ENCODE peak calls at places on chromosomes 4 and X, in nine cellular contexts. G is GM13976; C is heart left ventricle; S is tibial nerve; K is non-pigmented ciliary epithelial cell; L is activated T-cell treated with anti-CD3 and anti-CD28 coated beads for 24 hours; H is ELR; Y is effector memory CD4-positive, alpha-beta T cell; Z is Right ventricle myocardium superior. O is an unnamed sample.

GRCh38 chr4:168139336-168139735 is 47.0 kb downstream of the ANXA10 start:
- DNase-seq in G (no peak), C (no peak), S (no peak), K (peak), L (no peak), H (peak), Y (no peak), Z (no peak), O (no peak)

GRCh38 chr4:133969202-133969873 is 232.3 kb downstream of the PABPC4L start:
- DNase-seq in G (no peak), C (peak), S (no peak), K (peak), L (no peak), H (peak), Y (no peak), Z (no peak), O (no peak)

GRCh38 chr4:99383833-99384392 is 31.4 kb upstream of the ADH1C start:
- DNase-seq in G (no peak), C (peak), S (peak), K (no peak), L (no peak), H (no peak), Y (no peak), Z (peak), O (no peak)

GRCh38 chrX:68839771-68840170 is 10.9 kb downstream of the EFNB1 start:
- DNase-seq in G (no peak), C (no peak), S (no peak), K (no peak), L (no peak), H (no peak), Y (no peak), Z (no peak), O (no peak)

GRCh38 chrX:39582091-39582490 is 515.7 kb downstream of the BCOR start:
- DNase-seq in G (no peak), C (no peak), S (no peak), K (no peak), L (no peak), H (peak), Y (no peak), Z (no peak), O (peak)

GRCh38 chr4:94413085-94413685 is 38.6 kb upstream of the PDLIM5 start:
- DNase-seq in G (no peak), C (no peak), S (no peak), K (no peak), L (no peak), H (peak), Y (no peak), Z (no peak), O (no peak)

GRCh38 chr4:172758586-172759340 is 409.8 kb upstream of the GALNT7 start:
- DNase-seq in G (no peak), C (no peak), S (no peak), K (peak), L (no peak), H (peak), Y (no peak), Z (no peak), O (no peak)

GRCh38 chr4:22616516-22616915 is 76.2 kb upstream of the GBA3 start:
- DNase-seq in G (no peak), C (no peak), S (no peak), K (no peak), L (no peak), H (no peak), Y (no peak), Z (no peak), O (no peak)

GRCh38 chr4:189143255-189143654 is 797.4 kb upstream of the FRG1 start:
- DNase-seq in G (no peak), C (no peak), S (no peak), K (no peak), L (no peak), H (peak), Y (no peak), Z (no peak), O (no peak)

GRCh38 chrX:131958724-131959123 is 64.4 kb upstream of the STK26 start:
- DNase-seq in G (no peak), C (no peak), S (no peak), K (no peak), L (no peak), H (no peak), Y (no peak), Z (no peak), O (no peak)

GRCh38 chrX:68090266-68090665 is 343.0 kb downstream of the OPHN1 start:
- DNase-seq in G (no peak), C (no peak), S (no peak), K (no peak), L (no peak), H (no peak), Y (no peak), Z (no peak), O (peak)

GRCh38 chr4:93828830-93829530 is 427 bp downstream of the ATOH1 start:
- DNase-seq in G (no peak), C (peak), S (no peak), K (no peak), L (no peak), H (no peak), Y (no peak), Z (peak), O (no peak)

GRCh38 chr4:165709973-165710526 is 163.0 kb upstream of the TLL1 start:
- DNase-seq in G (no peak), C (no peak), S (no peak), K (no peak), L (no peak), H (no peak), Y (no peak), Z (no peak), O (no peak)

GRCh38 chr4:53508446-53508845 is 82.8 kb downstream of the LNX1 start:
- DNase-seq in G (no peak), C (no peak), S (no peak), K (peak), L (no peak), H (peak), Y (no peak), Z (no peak), O (no peak)

GRCh38 chr4:38872620-38873019 is 5.0 kb downstream of the FAM114A1 start:
- DNase-seq in G (no peak), C (no peak), S (no peak), K (no peak), L (no peak), H (peak), Y (no peak), Z (no peak), O (no peak)

GRCh38 chrX:63350551-63350950 is 581 bp downstream of the SPIN4 start:
- DNase-seq in G (peak), C (peak), S (no peak), K (no peak), L (no peak), H (peak), Y (no peak), Z (no peak), O (peak)

GRCh38 chr4:54497947-54498346 is 159.8 kb upstream of the KIT start:
- DNase-seq in G (no peak), C (no peak), S (no peak), K (no peak), L (no peak), H (no peak), Y (no peak), Z (no peak), O (no peak)

GRCh38 chr4:3480528-3481112 is 17.5 kb downstream of the DOK7 start:
- DNase-seq in G (peak), C (peak), S (peak), K (no peak), L (peak), H (peak), Y (peak), Z (peak), O (peak)

GRCh38 chr4:98467627-98468072 is 190.8 kb downstream of the TSPAN5 start:
- DNase-seq in G (peak), C (peak), S (peak), K (peak), L (peak), H (peak), Y (peak), Z (peak), O (peak)

GRCh38 chrX:71938371-71938770 is 27.7 kb downstream of the NHSL2 start:
- DNase-seq in G (no peak), C (no peak), S (no peak), K (no peak), L (no peak), H (peak), Y (no peak), Z (no peak), O (no peak)

GRCh38 chr4:79235074-79235473 is 90.8 kb downstream of the NAA11 start:
- DNase-seq in G (no peak), C (no peak), S (no peak), K (no peak), L (no peak), H (no peak), Y (no peak), Z (no peak), O (no peak)

GRCh38 chr4:124307143-124307542 is 405.4 kb downstream of the ANKRD50 start:
- DNase-seq in G (no peak), C (no peak), S (no peak), K (no peak), L (no peak), H (no peak), Y (no peak), Z (no peak), O (no peak)

GRCh38 chrX:74179499-74179898 is 124.5 kb upstream of the ZCCHC13 start:
- DNase-seq in G (no peak), C (no peak), S (no peak), K (no peak), L (no peak), H (no peak), Y (no peak), Z (no peak), O (no peak)

GRCh38 chrX:148661035-148661434 is 160.6 kb downstream of the AFF2 start:
- DNase-seq in G (no peak), C (no peak), S (no peak), K (no peak), L (no peak), H (no peak), Y (no peak), Z (no peak), O (no peak)

GRCh38 chrX:31423575-31424284 is 351.9 kb upstream of the FTHL17 start:
- DNase-seq in G (no peak), C (peak), S (peak), K (no peak), L (no peak), H (peak), Y (no peak), Z (no peak), O (peak)

GRCh38 chrX:149453030-149453429 is 52.1 kb downstream of the IDS start:
- DNase-seq in G (no peak), C (no peak), S (no peak), K (peak), L (no peak), H (peak), Y (no peak), Z (no peak), O (no peak)

GRCh38 chr4:72031868-72032619 is at the start of gene NPFFR2:
- DNase-seq in G (peak), C (peak), S (no peak), K (peak), L (no peak), H (peak), Y (no peak), Z (no peak), O (no peak)

GRCh38 chrX:1661922-1662221 is 47.0 kb downstream of the ASMT start:
- DNase-seq in G (no peak), C (no peak), S (no peak), K (no peak), L (no peak), H (no peak), Y (no peak), Z (no peak), O (no peak)

O was measured in NCI-H1092 treated with DMSO at 0.1 percent for 48 hours.